ENCODE peak calls at places on chromosomes 5 and 9, in five cellular contexts. One of them, this sample, is unnamed.

GRCh38 chr5:66987949-66988838 is 208.4 kb downstream of the CD180 start:
- DNase-seq in HepG2: peak; percentile 36
- DNase-seq in H1: no peak
- DNase-seq in A549: peak; percentile 40
- DNase-seq in K562: peak; percentile 38
- DNase-seq in this sample: peak; percentile 26

GRCh38 chr5:96661101-96661840 is 905 bp upstream of the CAST start:
- DNase-seq in HepG2: no peak
- DNase-seq in H1: no peak
- DNase-seq in A549: peak; percentile 56
- DNase-seq in K562: no peak
- DNase-seq in this sample: peak; percentile 61

GRCh38 chr5:107570805-107571531 is 99.8 kb downstream of the EFNA5 start:
- DNase-seq in HepG2: peak; percentile 2
- DNase-seq in H1: no peak
- DNase-seq in A549: peak; percentile 41
- DNase-seq in K562: no peak
- DNase-seq in this sample: no peak

GRCh38 chr9:129582865-129583264 is 38.0 kb downstream of the C9orf50 start:
- DNase-seq in HepG2: no peak
- DNase-seq in H1: no peak
- DNase-seq in A549: no peak
- DNase-seq in K562: no peak
- DNase-seq in this sample: no peak

GRCh38 chr5:175001311-175001710 is 276.9 kb downstream of the MSX2 start:
- DNase-seq in HepG2: no peak
- DNase-seq in H1: no peak
- DNase-seq in A549: no peak
- DNase-seq in K562: no peak
- DNase-seq in this sample: no peak

GRCh38 chr5:90558344-90559192 is at the start of gene ADGRV1:
- DNase-seq in HepG2: peak; percentile 9
- DNase-seq in H1: peak; percentile 97
- DNase-seq in A549: peak; percentile 54
- DNase-seq in K562: peak; percentile 80
- DNase-seq in this sample: peak; percentile 1

GRCh38 chr5:92890841-92891244 is 690.2 kb downstream of the NR2F1-AS1 start:
- DNase-seq in HepG2: peak; percentile 47
- DNase-seq in H1: no peak
- DNase-seq in A549: no peak
- DNase-seq in K562: no peak
- DNase-seq in this sample: peak; percentile 48

GRCh38 chr5:175681975-175682354 is 24.1 kb downstream of the HRH2 start:
- DNase-seq in HepG2: no peak
- DNase-seq in H1: no peak
- DNase-seq in A549: no peak
- DNase-seq in K562: no peak
- DNase-seq in this sample: no peak

GRCh38 chr5:100722657-100723056 is 180.4 kb downstream of the ST8SIA4 start:
- DNase-seq in HepG2: no peak
- DNase-seq in H1: no peak
- DNase-seq in A549: no peak
- DNase-seq in K562: no peak
- DNase-seq in this sample: no peak

GRCh38 chr9:135039916-135040645 is 47.4 kb upstream of the OLFM1 start:
- DNase-seq in HepG2: no peak
- DNase-seq in H1: no peak
- DNase-seq in A549: no peak
- DNase-seq in K562: no peak
- DNase-seq in this sample: no peak

GRCh38 chr5:58127486-58128220 is 332.2 kb downstream of the PLK2 start:
- DNase-seq in HepG2: no peak
- DNase-seq in H1: no peak
- DNase-seq in A549: peak; percentile 87
- DNase-seq in K562: no peak
- DNase-seq in this sample: peak; percentile 20

GRCh38 chr5:132746592-132747063 is 598 bp upstream of the CCNI2 start:
- DNase-seq in HepG2: no peak
- DNase-seq in H1: no peak
- DNase-seq in A549: peak; percentile 71
- DNase-seq in K562: no peak
- DNase-seq in this sample: no peak

GRCh38 chr5:17077447-17078233 is 139.8 kb upstream of the BASP1 start:
- DNase-seq in HepG2: no peak
- DNase-seq in H1: no peak
- DNase-seq in A549: no peak
- DNase-seq in K562: no peak
- DNase-seq in this sample: no peak

GRCh38 chr5:84494453-84494852 is 109.8 kb upstream of the EDIL3 start:
- DNase-seq in HepG2: no peak
- DNase-seq in H1: no peak
- DNase-seq in A549: no peak
- DNase-seq in K562: no peak
- DNase-seq in this sample: peak; percentile 95

GRCh38 chr9:126647585-126648110 is 33.9 kb downstream of the LMX1B start:
- DNase-seq in HepG2: no peak
- DNase-seq in H1: no peak
- DNase-seq in A549: no peak
- DNase-seq in K562: no peak
- DNase-seq in this sample: no peak

GRCh38 chr5:95871407-95871806 is 48.9 kb upstream of the GLRX start:
- DNase-seq in HepG2: no peak
- DNase-seq in H1: no peak
- DNase-seq in A549: no peak
- DNase-seq in K562: no peak
- DNase-seq in this sample: no peak

GRCh38 chr5:9429691-9430215 is 116.1 kb downstream of the SEMA5A start:
- DNase-seq in HepG2: no peak
- DNase-seq in H1: no peak
- DNase-seq in A549: no peak
- DNase-seq in K562: no peak
- DNase-seq in this sample: no peak

GRCh38 chr9:137423810-137424291 is 658 bp downstream of the NOXA1 start:
- DNase-seq in HepG2: no peak
- DNase-seq in H1: no peak
- DNase-seq in A549: no peak
- DNase-seq in K562: peak; percentile 48
- DNase-seq in this sample: no peak

GRCh38 chr5:176628406-176629228 is 1.7 kb downstream of the SNCB start:
- DNase-seq in HepG2: no peak
- DNase-seq in H1: no peak
- DNase-seq in A549: no peak
- DNase-seq in K562: no peak
- DNase-seq in this sample: no peak

GRCh38 chr9:13860019-13860418 is 453.9 kb downstream of the NFIB start:
- DNase-seq in HepG2: no peak
- DNase-seq in H1: no peak
- DNase-seq in A549: no peak
- DNase-seq in K562: no peak
- DNase-seq in this sample: no peak

GRCh38 chr5:54173251-54173650 is 137.1 kb downstream of the ARL15 start:
- DNase-seq in HepG2: no peak
- DNase-seq in H1: no peak
- DNase-seq in A549: no peak
- DNase-seq in K562: no peak
- DNase-seq in this sample: no peak

GRCh38 chr5:176875014-176875550 is 24.1 kb downstream of the HK3 start:
- DNase-seq in HepG2: no peak
- DNase-seq in H1: no peak
- DNase-seq in A549: no peak
- DNase-seq in K562: no peak
- DNase-seq in this sample: no peak

GRCh38 chr9:129023036-129023907 is 4.9 kb downstream of the SH3GLB2 start:
- DNase-seq in HepG2: no peak
- DNase-seq in H1: no peak
- DNase-seq in A549: no peak
- DNase-seq in K562: peak; percentile 80
- DNase-seq in this sample: peak; percentile 79

GRCh38 chr9:131562032-131562959 is 17.0 kb downstream of the PRRT1B start:
- DNase-seq in HepG2: peak; percentile 18
- DNase-seq in H1: no peak
- DNase-seq in A549: no peak
- DNase-seq in K562: no peak
- DNase-seq in this sample: peak; percentile 21

GRCh38 chr9:34650816-34651215 is 1.2 kb upstream of the IL11RA start:
- DNase-seq in HepG2: no peak
- DNase-seq in H1: no peak
- DNase-seq in A549: no peak
- DNase-seq in K562: no peak
- DNase-seq in this sample: peak; percentile 26

GRCh38 chr5:5159282-5160108 is 19.4 kb downstream of the ADAMTS16 start:
- DNase-seq in HepG2: no peak
- DNase-seq in H1: no peak
- DNase-seq in A549: no peak
- DNase-seq in K562: no peak
- DNase-seq in this sample: no peak

GRCh38 chr9:70947086-70947485 is 174.3 kb downstream of the TRPM3 start:
- DNase-seq in HepG2: no peak
- DNase-seq in H1: no peak
- DNase-seq in A549: no peak
- DNase-seq in K562: no peak
- DNase-seq in this sample: peak; percentile 27

GRCh38 chr5:122880749-122881148 is 35.3 kb downstream of the SNX24 start:
- DNase-seq in HepG2: no peak
- DNase-seq in H1: no peak
- DNase-seq in A549: no peak
- DNase-seq in K562: no peak
- DNase-seq in this sample: no peak

GRCh38 chr5:141963706-141964105 is 5.2 kb upstream of the RNF14 start:
- DNase-seq in HepG2: no peak
- DNase-seq in H1: no peak
- DNase-seq in A549: no peak
- DNase-seq in K562: no peak
- DNase-seq in this sample: no peak

DNA sequence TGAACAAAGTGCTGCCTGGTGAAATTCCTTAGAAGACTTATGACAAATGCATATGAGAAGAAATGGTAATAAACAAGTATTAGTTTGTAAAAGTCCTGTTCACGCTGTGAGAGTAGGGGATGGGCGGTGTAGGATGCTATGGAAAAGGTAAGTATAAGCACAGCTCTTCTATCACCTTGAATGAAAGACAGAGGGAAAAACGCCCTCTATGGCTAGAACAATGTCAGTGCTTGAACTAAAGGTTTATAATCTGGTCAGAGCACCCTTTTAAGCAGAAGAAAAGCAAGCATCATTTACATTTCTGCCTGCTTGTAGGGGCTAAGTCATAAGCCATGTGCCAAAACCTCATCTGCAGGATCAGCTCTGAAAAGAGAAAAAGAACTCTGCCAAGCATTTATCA is 115.2 kb downstream of the LHFPL2 start:
- DNase-seq in HepG2: peak; percentile 30
- DNase-seq in H1: no peak
- DNase-seq in A549: peak; percentile 45
- DNase-seq in K562: peak; percentile 34
- DNase-seq in this sample: peak; percentile 38
- TF ChIP-seq RAD21 in HepG2: no peak
- TF ChIP-seq RAD21 in H1: peak; percentile 57
- TF ChIP-seq RAD21 in A549: peak; percentile 39
- TF ChIP-seq RAD21 in K562: peak; percentile 81
- TF ChIP-seq RAD21 in this sample: peak; percentile 49

DNA sequence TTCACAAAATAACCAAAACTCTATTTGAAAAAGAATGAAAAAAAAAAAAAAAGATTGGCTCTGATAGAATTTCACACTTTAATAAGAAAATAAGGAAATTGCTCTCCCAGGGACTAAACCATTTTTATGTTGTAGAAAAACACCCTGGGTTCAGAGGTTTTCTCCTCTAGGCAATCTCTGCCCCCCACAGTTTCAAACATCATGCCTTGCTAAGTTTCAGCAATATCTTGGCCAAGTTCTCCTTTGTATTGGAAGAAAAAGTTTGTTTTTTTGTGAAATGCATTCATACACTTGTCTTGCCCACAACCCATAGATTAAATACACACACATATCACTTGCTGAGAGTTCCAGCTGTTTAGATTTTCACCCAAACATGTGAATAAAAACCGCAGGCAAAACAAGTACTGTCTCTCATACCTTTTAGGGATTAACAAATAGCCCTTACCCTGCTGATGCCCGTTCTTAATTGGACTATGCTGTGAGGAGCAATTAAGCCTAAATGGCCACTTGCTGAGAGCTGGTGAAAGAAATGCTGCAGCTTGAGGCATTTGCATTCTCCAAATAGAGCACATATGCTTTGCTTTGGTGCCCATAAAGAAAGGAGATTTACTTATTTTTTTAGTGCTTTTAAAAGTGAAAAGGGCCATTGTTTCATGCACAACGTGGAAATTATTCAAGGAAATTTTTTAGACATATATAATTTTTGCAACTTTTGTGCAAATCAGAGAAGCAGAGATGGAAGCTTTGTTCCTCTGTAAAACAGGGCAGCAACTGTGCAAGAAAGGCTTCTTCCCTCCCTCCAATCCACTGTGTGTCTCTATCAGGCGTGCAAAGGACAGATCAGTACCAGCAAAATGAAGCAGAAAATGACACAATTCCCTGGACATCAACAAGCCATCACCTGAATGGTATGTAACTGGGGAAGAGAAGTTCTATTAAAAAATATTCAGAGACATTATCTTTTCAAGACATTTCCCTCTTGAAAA is 262.4 kb upstream of the KIF2A start:
- DNase-seq in HepG2: no peak
- DNase-seq in H1: peak; percentile 60
- DNase-seq in A549: no peak
- DNase-seq in K562: no peak
- DNase-seq in this sample: no peak
- H3K4me2 ChIP-seq in HepG2: no peak overlapping the region
- H3K4me2 ChIP-seq in H1: peak overlapping the region; percentile 44
- H3K4me2 ChIP-seq in A549: no peak overlapping the region
- H3K4me2 ChIP-seq in K562: no peak overlapping the region
- H3K4me2 ChIP-seq in this sample: no peak overlapping the region

DNA sequence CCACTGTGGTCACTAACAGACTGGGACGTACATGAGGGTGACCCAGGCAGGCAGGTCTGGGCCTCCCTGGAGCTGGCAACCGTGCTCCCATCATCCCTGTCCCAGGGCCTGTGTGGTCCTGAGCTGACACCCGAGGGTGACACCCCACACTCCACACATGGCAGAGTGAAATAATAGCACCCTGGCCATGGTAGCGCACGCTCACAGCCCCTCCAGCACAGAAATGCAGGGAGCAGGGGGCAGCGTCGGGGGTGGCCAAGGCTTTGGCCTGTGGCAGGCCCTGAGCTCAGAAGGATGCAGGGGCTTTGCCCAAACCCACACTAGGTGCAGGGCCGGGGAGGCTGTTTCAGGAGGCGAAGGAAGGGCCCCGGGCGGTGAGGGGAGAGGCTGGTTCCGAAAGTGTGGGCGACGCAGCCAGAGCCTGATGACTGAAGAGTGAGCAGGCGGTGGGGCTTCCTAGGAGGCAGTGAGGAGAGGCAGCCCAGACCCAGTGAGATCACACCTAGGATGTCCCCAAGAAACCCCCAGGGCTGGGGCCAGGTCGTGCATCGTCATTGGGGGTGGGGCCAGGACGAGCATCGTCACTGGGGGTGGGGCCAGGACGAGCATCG is 12.9 kb downstream of the OR2V2 start:
- DNase-seq in HepG2: no peak
- DNase-seq in H1: no peak
- DNase-seq in A549: peak; percentile 84
- DNase-seq in K562: peak; percentile 91
- DNase-seq in this sample: peak; percentile 59
- TF ChIP-seq POLR2A in HepG2: no peak
- TF ChIP-seq POLR2A in H1: no peak
- TF ChIP-seq POLR2A in A549: peak; percentile 27
- TF ChIP-seq POLR2A in K562: peak; percentile 65
- TF ChIP-seq POLR2A in this sample: no peak

GRCh38 chr5:135704616-135705015 is 125.8 kb upstream of the CXCL14 start:
- DNase-seq in HepG2: no peak
- DNase-seq in H1: no peak
- DNase-seq in A549: no peak
- DNase-seq in K562: no peak
- DNase-seq in this sample: no peak
- TF ChIP-seq RAD21 in HepG2: no peak
- TF ChIP-seq RAD21 in H1: no peak
- TF ChIP-seq RAD21 in A549: no peak
- TF ChIP-seq RAD21 in K562: no peak
- TF ChIP-seq RAD21 in this sample: no peak

This sample was measured in IMR-90.